ENCODE peak calls at places on chromosomes 1 and 21, in six cellular contexts. One of them, this sample, is unnamed.

GRCh38 chr21:24649691-24650090 is 957.6 kb downstream of the MRPL39 start:
- DNase-seq in HepG2: no peak
- DNase-seq in T-helper 22 cell: no peak
- DNase-seq in stimulated activated CD4-positive, alpha-beta T cell treated with anti-CD3 and anti-CD28 coated beads, Interleukin-2, amount 100 ng/mL, for 48 hours: no peak
- DNase-seq in EL: no peak
- DNase-seq in CD8-positive, alpha-beta T cell: no peak
- DNase-seq in this sample: no peak

GRCh38 chr21:21366277-21366676 is 368.1 kb downstream of the NCAM2 start:
- DNase-seq in HepG2: no peak
- DNase-seq in T-helper 22 cell: no peak
- DNase-seq in stimulated activated CD4-positive, alpha-beta T cell treated with anti-CD3 and anti-CD28 coated beads, Interleukin-2, amount 100 ng/mL, for 48 hours: no peak
- DNase-seq in EL: no peak
- DNase-seq in CD8-positive, alpha-beta T cell: no peak
- DNase-seq in this sample: no peak

GRCh38 chr1:240499012-240499411 is 112.9 kb downstream of the GREM2 start:
- DNase-seq in HepG2: no peak
- DNase-seq in T-helper 22 cell: no peak
- DNase-seq in stimulated activated CD4-positive, alpha-beta T cell treated with anti-CD3 and anti-CD28 coated beads, Interleukin-2, amount 100 ng/mL, for 48 hours: no peak
- DNase-seq in EL: peak; percentile 65
- DNase-seq in CD8-positive, alpha-beta T cell: no peak
- DNase-seq in this sample: no peak

GRCh38 chr1:45752441-45753052 is 2.1 kb upstream of the IPP start:
- DNase-seq in HepG2: peak; percentile 82
- DNase-seq in T-helper 22 cell: no peak
- DNase-seq in stimulated activated CD4-positive, alpha-beta T cell treated with anti-CD3 and anti-CD28 coated beads, Interleukin-2, amount 100 ng/mL, for 48 hours: no peak
- DNase-seq in EL: no peak
- DNase-seq in CD8-positive, alpha-beta T cell: no peak
- DNase-seq in this sample: no peak

GRCh38 chr1:246005067-246005466 is 502.0 kb downstream of the SMYD3 start:
- DNase-seq in HepG2: no peak
- DNase-seq in T-helper 22 cell: no peak
- DNase-seq in stimulated activated CD4-positive, alpha-beta T cell treated with anti-CD3 and anti-CD28 coated beads, Interleukin-2, amount 100 ng/mL, for 48 hours: no peak
- DNase-seq in EL: peak; percentile 95
- DNase-seq in CD8-positive, alpha-beta T cell: no peak
- DNase-seq in this sample: no peak

GRCh38 chr1:203491664-203492485 is 2.1 kb upstream of the OPTC start:
- DNase-seq in HepG2: no peak
- DNase-seq in T-helper 22 cell: no peak
- DNase-seq in stimulated activated CD4-positive, alpha-beta T cell treated with anti-CD3 and anti-CD28 coated beads, Interleukin-2, amount 100 ng/mL, for 48 hours: no peak
- DNase-seq in EL: no peak
- DNase-seq in CD8-positive, alpha-beta T cell: no peak
- DNase-seq in this sample: no peak

GRCh38 chr1:45864124-45864721 is 60.8 kb downstream of the MAST2 start:
- DNase-seq in HepG2: no peak
- DNase-seq in T-helper 22 cell: no peak
- DNase-seq in stimulated activated CD4-positive, alpha-beta T cell treated with anti-CD3 and anti-CD28 coated beads, Interleukin-2, amount 100 ng/mL, for 48 hours: no peak
- DNase-seq in EL: peak; percentile 20
- DNase-seq in CD8-positive, alpha-beta T cell: no peak
- DNase-seq in this sample: no peak

GRCh38 chr1:53074313-53075154 is 12.5 kb downstream of the PODN start:
- DNase-seq in HepG2: no peak
- DNase-seq in T-helper 22 cell: no peak
- DNase-seq in stimulated activated CD4-positive, alpha-beta T cell treated with anti-CD3 and anti-CD28 coated beads, Interleukin-2, amount 100 ng/mL, for 48 hours: no peak
- DNase-seq in EL: no peak
- DNase-seq in CD8-positive, alpha-beta T cell: no peak
- DNase-seq in this sample: no peak

GRCh38 chr1:38013027-38013588 is 574 bp downstream of the UTP11 start:
- DNase-seq in HepG2: peak; percentile 49
- DNase-seq in T-helper 22 cell: no peak
- DNase-seq in stimulated activated CD4-positive, alpha-beta T cell treated with anti-CD3 and anti-CD28 coated beads, Interleukin-2, amount 100 ng/mL, for 48 hours: no peak
- DNase-seq in EL: peak; percentile 71
- DNase-seq in CD8-positive, alpha-beta T cell: no peak
- DNase-seq in this sample: no peak

GRCh38 chr1:77534456-77534855 is 148.0 kb downstream of the ZZZ3 start:
- DNase-seq in HepG2: no peak
- DNase-seq in T-helper 22 cell: no peak
- DNase-seq in stimulated activated CD4-positive, alpha-beta T cell treated with anti-CD3 and anti-CD28 coated beads, Interleukin-2, amount 100 ng/mL, for 48 hours: no peak
- DNase-seq in EL: peak; percentile 35
- DNase-seq in CD8-positive, alpha-beta T cell: no peak
- DNase-seq in this sample: no peak

GRCh38 chr1:47412437-47412836 is 3.6 kb upstream of the FOXE3 start:
- DNase-seq in HepG2: no peak
- DNase-seq in T-helper 22 cell: no peak
- DNase-seq in stimulated activated CD4-positive, alpha-beta T cell treated with anti-CD3 and anti-CD28 coated beads, Interleukin-2, amount 100 ng/mL, for 48 hours: no peak
- DNase-seq in EL: no peak
- DNase-seq in CD8-positive, alpha-beta T cell: no peak
- DNase-seq in this sample: no peak

GRCh38 chr1:21318714-21319159 is 28.5 kb upstream of the ECE1 start:
- DNase-seq in HepG2: no peak
- DNase-seq in T-helper 22 cell: no peak
- DNase-seq in stimulated activated CD4-positive, alpha-beta T cell treated with anti-CD3 and anti-CD28 coated beads, Interleukin-2, amount 100 ng/mL, for 48 hours: no peak
- DNase-seq in EL: no peak
- DNase-seq in CD8-positive, alpha-beta T cell: no peak
- DNase-seq in this sample: no peak

GRCh38 chr1:22592919-22593790 is 29.9 kb downstream of the EPHA8 start:
- DNase-seq in HepG2: no peak
- DNase-seq in T-helper 22 cell: no peak
- DNase-seq in stimulated activated CD4-positive, alpha-beta T cell treated with anti-CD3 and anti-CD28 coated beads, Interleukin-2, amount 100 ng/mL, for 48 hours: no peak
- DNase-seq in EL: no peak
- DNase-seq in CD8-positive, alpha-beta T cell: no peak
- DNase-seq in this sample: no peak

GRCh38 chr1:59455206-59455605 is 158.3 kb downstream of the FGGY start:
- DNase-seq in HepG2: no peak
- DNase-seq in T-helper 22 cell: no peak
- DNase-seq in stimulated activated CD4-positive, alpha-beta T cell treated with anti-CD3 and anti-CD28 coated beads, Interleukin-2, amount 100 ng/mL, for 48 hours: no peak
- DNase-seq in EL: peak; percentile 73
- DNase-seq in CD8-positive, alpha-beta T cell: no peak
- DNase-seq in this sample: no peak

GRCh38 chr1:47676311-47677054 is 238.6 kb downstream of the FOXD2 start:
- DNase-seq in HepG2: no peak
- DNase-seq in T-helper 22 cell: no peak
- DNase-seq in stimulated activated CD4-positive, alpha-beta T cell treated with anti-CD3 and anti-CD28 coated beads, Interleukin-2, amount 100 ng/mL, for 48 hours: no peak
- DNase-seq in EL: no peak
- DNase-seq in CD8-positive, alpha-beta T cell: no peak
- DNase-seq in this sample: no peak

GRCh38 chr1:234605983-234606730 is 3.8 kb downstream of the IRF2BP2 start:
- DNase-seq in HepG2: peak; percentile 74
- DNase-seq in T-helper 22 cell: peak; percentile 33
- DNase-seq in stimulated activated CD4-positive, alpha-beta T cell treated with anti-CD3 and anti-CD28 coated beads, Interleukin-2, amount 100 ng/mL, for 48 hours: no peak
- DNase-seq in EL: peak; percentile 51
- DNase-seq in CD8-positive, alpha-beta T cell: no peak
- DNase-seq in this sample: no peak

GRCh38 chr1:42926235-42926869 is 32.3 kb downstream of the SLC2A1 start:
- DNase-seq in HepG2: no peak
- DNase-seq in T-helper 22 cell: no peak
- DNase-seq in stimulated activated CD4-positive, alpha-beta T cell treated with anti-CD3 and anti-CD28 coated beads, Interleukin-2, amount 100 ng/mL, for 48 hours: no peak
- DNase-seq in EL: no peak
- DNase-seq in CD8-positive, alpha-beta T cell: no peak
- DNase-seq in this sample: no peak

GRCh38 chr1:159989581-159989980 is 35.5 kb upstream of the SLAMF9 start:
- DNase-seq in HepG2: no peak
- DNase-seq in T-helper 22 cell: no peak
- DNase-seq in stimulated activated CD4-positive, alpha-beta T cell treated with anti-CD3 and anti-CD28 coated beads, Interleukin-2, amount 100 ng/mL, for 48 hours: no peak
- DNase-seq in EL: no peak
- DNase-seq in CD8-positive, alpha-beta T cell: no peak
- DNase-seq in this sample: no peak